ENCODE peak calls at places on chromosomes 4 and X, in eight cellular contexts. One of them, this sample, is unnamed.

GRCh38 chr4:8846864-8847263 is 24.8 kb downstream of the HMX1 start:
- DNase-seq in breast epithelium: no peak
- DNase-seq in GM03348: no peak
- DNase-seq in heart right ventricle: no peak
- DNase-seq in endothelial cell: no peak
- DNase-seq in NCI-H187 treated with DMSO at 0.1 percent for 48 hours: no peak
- DNase-seq in HFF-Myc: no peak
- DNase-seq in colonic mucosa: no peak
- DNase-seq in this sample: no peak

GRCh38 chr4:127188847-127189246 is 443.9 kb upstream of the INTU start:
- DNase-seq in breast epithelium: no peak
- DNase-seq in GM03348: no peak
- DNase-seq in heart right ventricle: no peak
- DNase-seq in endothelial cell: no peak
- DNase-seq in NCI-H187 treated with DMSO at 0.1 percent for 48 hours: no peak
- DNase-seq in HFF-Myc: peak
- DNase-seq in colonic mucosa: no peak
- DNase-seq in this sample: no peak

GRCh38 chr4:152089564-152089963 is 328.8 kb upstream of the GATB start:
- DNase-seq in breast epithelium: no peak
- DNase-seq in GM03348: no peak
- DNase-seq in heart right ventricle: no peak
- DNase-seq in endothelial cell: no peak
- DNase-seq in NCI-H187 treated with DMSO at 0.1 percent for 48 hours: no peak
- DNase-seq in HFF-Myc: no peak
- DNase-seq in colonic mucosa: no peak
- DNase-seq in this sample: no peak

GRCh38 chr4:77581724-77582123 is 23.9 kb upstream of the CXCL13 start:
- DNase-seq in breast epithelium: no peak
- DNase-seq in GM03348: peak
- DNase-seq in heart right ventricle: no peak
- DNase-seq in endothelial cell: no peak
- DNase-seq in NCI-H187 treated with DMSO at 0.1 percent for 48 hours: no peak
- DNase-seq in HFF-Myc: no peak
- DNase-seq in colonic mucosa: no peak
- DNase-seq in this sample: no peak

GRCh38 chrX:151713859-151714258 is 2.0 kb upstream of the FATE1 start:
- DNase-seq in breast epithelium: no peak
- DNase-seq in GM03348: peak
- DNase-seq in heart right ventricle: no peak
- DNase-seq in endothelial cell: peak
- DNase-seq in NCI-H187 treated with DMSO at 0.1 percent for 48 hours: no peak
- DNase-seq in HFF-Myc: no peak
- DNase-seq in colonic mucosa: no peak
- DNase-seq in this sample: no peak

GRCh38 chr4:44056721-44057151 is 391.9 kb downstream of the KCTD8 start:
- DNase-seq in breast epithelium: no peak
- DNase-seq in GM03348: no peak
- DNase-seq in heart right ventricle: no peak
- DNase-seq in endothelial cell: no peak
- DNase-seq in NCI-H187 treated with DMSO at 0.1 percent for 48 hours: no peak
- DNase-seq in HFF-Myc: no peak
- DNase-seq in colonic mucosa: no peak
- DNase-seq in this sample: no peak

GRCh38 chr4:165415910-165416309 is 37.1 kb downstream of the CPE start:
- DNase-seq in breast epithelium: no peak
- DNase-seq in GM03348: no peak
- DNase-seq in heart right ventricle: no peak
- DNase-seq in endothelial cell: no peak
- DNase-seq in NCI-H187 treated with DMSO at 0.1 percent for 48 hours: no peak
- DNase-seq in HFF-Myc: no peak
- DNase-seq in colonic mucosa: no peak
- DNase-seq in this sample: no peak

GRCh38 chrX:6599230-6599629 is 64.3 kb upstream of the VCX3A start:
- DNase-seq in breast epithelium: no peak
- DNase-seq in GM03348: no peak
- DNase-seq in heart right ventricle: no peak
- DNase-seq in endothelial cell: no peak
- DNase-seq in NCI-H187 treated with DMSO at 0.1 percent for 48 hours: no peak
- DNase-seq in HFF-Myc: no peak
- DNase-seq in colonic mucosa: no peak
- DNase-seq in this sample: no peak

GRCh38 chr4:3767569-3768288 is 1.5 kb downstream of the ADRA2C start:
- DNase-seq in breast epithelium: no peak
- DNase-seq in GM03348: no peak
- DNase-seq in heart right ventricle: no peak
- DNase-seq in endothelial cell: peak
- DNase-seq in NCI-H187 treated with DMSO at 0.1 percent for 48 hours: no peak
- DNase-seq in HFF-Myc: no peak
- DNase-seq in colonic mucosa: peak
- DNase-seq in this sample: peak

GRCh38 chrX:40543661-40544328 is 37.0 kb upstream of the ATP6AP2 start:
- DNase-seq in breast epithelium: no peak
- DNase-seq in GM03348: peak
- DNase-seq in heart right ventricle: no peak
- DNase-seq in endothelial cell: peak
- DNase-seq in NCI-H187 treated with DMSO at 0.1 percent for 48 hours: no peak
- DNase-seq in HFF-Myc: peak
- DNase-seq in colonic mucosa: no peak
- DNase-seq in this sample: peak

GRCh38 chrX:23817979-23818336 is 35.0 kb downstream of the SAT1 start:
- DNase-seq in breast epithelium: no peak
- DNase-seq in GM03348: no peak
- DNase-seq in heart right ventricle: no peak
- DNase-seq in endothelial cell: no peak
- DNase-seq in NCI-H187 treated with DMSO at 0.1 percent for 48 hours: no peak
- DNase-seq in HFF-Myc: no peak
- DNase-seq in colonic mucosa: no peak
- DNase-seq in this sample: no peak

This sample was measured in NCI-H2029 treated with DMSO at 0.1 percent for 48 hours.